ENCODE peak calls at places on chromosomes 4 and X, in five cellular contexts. F is H54; R is AG08396; M is naive thymus-derived CD8-positive, alpha-beta T cell; A is brain pericyte. H is an unnamed sample.

GRCh38 chr4:94621491-94622080 is 136.2 kb upstream of the BMPR1B start:
- DNase-seq in F (no peak), R (peak), M (peak), A (peak), H (peak)

GRCh38 chrX:48558270-48558669 is 16.0 kb upstream of the RBM3 start:
- DNase-seq in F (peak), R (peak), M (no peak), A (no peak), H (peak)

GRCh38 chr4:1554876-1555265 is 129.2 kb downstream of the FAM53A start:
- DNase-seq in F (no peak), R (no peak), M (no peak), A (no peak), H (no peak)

GRCh38 chr4:111945014-111945413 is 200.2 kb upstream of the FAM241A start:
- DNase-seq in F (no peak), R (no peak), M (no peak), A (no peak), H (no peak)

GRCh38 chrX:154714925-154715324 is 36.0 kb downstream of the GAB3 start:
- DNase-seq in F (no peak), R (peak), M (peak), A (no peak), H (peak)

GRCh38 chrX:48472225-48472624 is 2.2 kb upstream of the SLC38A5 start:
- DNase-seq in F (no peak), R (no peak), M (no peak), A (no peak), H (no peak)

GRCh38 chr4:7645158-7645557 is 210.4 kb upstream of the PSAPL1 start:
- DNase-seq in F (no peak), R (no peak), M (no peak), A (no peak), H (no peak)

GRCh38 chr4:88352062-88352461 is 26.6 kb upstream of the HERC6 start:
- DNase-seq in F (no peak), R (peak), M (no peak), A (no peak), H (no peak)

GRCh38 chr4:106717094-106717493 is 319.0 kb downstream of the DKK2 start:
- DNase-seq in F (no peak), R (no peak), M (no peak), A (no peak), H (no peak)

GRCh38 chr4:150244600-150244999 is 166.4 kb downstream of the DCLK2 start:
- DNase-seq in F (no peak), R (peak), M (no peak), A (peak), H (no peak)

GRCh38 chrX:118497180-118497814 is 1.7 kb downstream of the DOCK11 start:
- DNase-seq in F (no peak), R (no peak), M (peak), A (no peak), H (no peak)

GRCh38 chr4:52932586-52933482 is 70.7 kb downstream of the RASL11B start:
- DNase-seq in F (peak), R (no peak), M (no peak), A (peak), H (no peak)

GRCh38 chr4:147480891-147481576 is at the start of gene EDNRA:
- DNase-seq in F (no peak), R (peak), M (no peak), A (no peak), H (peak)

GRCh38 chrX:119477812-119478232 is 9.6 kb downstream of the SLC25A5 start:
- DNase-seq in F (peak), R (peak), M (no peak), A (no peak), H (peak)

GRCh38 chrX:136880003-136880451 is 498 bp downstream of the RBMX start:
- DNase-seq in F (no peak), R (peak), M (no peak), A (no peak), H (no peak)

GRCh38 chr4:38242822-38243384 is 282.7 kb downstream of the PTTG2 start:
- DNase-seq in F (no peak), R (no peak), M (no peak), A (no peak), H (no peak)

GRCh38 chrX:71184803-71185495 is 38.1 kb upstream of the GJB1 start:
- DNase-seq in F (no peak), R (no peak), M (no peak), A (no peak), H (no peak)

GRCh38 chrX:138411048-138411447 is 300.5 kb downstream of the FGF13 start:
- DNase-seq in F (no peak), R (no peak), M (no peak), A (no peak), H (no peak)

GRCh38 chrX:140715787-140716186 is 6.2 kb downstream of the LINC00632 start:
- DNase-seq in F (no peak), R (no peak), M (no peak), A (no peak), H (no peak)

GRCh38 chr4:13088726-13089658 is 395.1 kb downstream of the RAB28 start:
- DNase-seq in F (no peak), R (no peak), M (no peak), A (no peak), H (no peak)

GRCh38 chr4:130747842-130748241 is 1651.9 kb downstream of the C4orf33 start:
- DNase-seq in F (no peak), R (peak), M (no peak), A (no peak), H (peak)

GRCh38 chr4:105140684-105141490 is 5.8 kb upstream of the TET2 start:
- DNase-seq in F (no peak), R (peak), M (peak), A (no peak), H (no peak)

H was measured in HTR-8/SVneo.